ENCODE peak calls at places on chromosomes 13 and 19, in seven cellular contexts. S is OCI-LY7, D is GM23248, Z is PC-3, U is Karpas-422, J is GM23338, B is PC-9. G is an unnamed sample. For H3K9me2, the result is how much of the 10 kb centered on the place peaks cover.

GRCh38 chr13:113835461-113836274 is 28.2 kb downstream of the GAS6 start:
- DNase-seq in B (no peak), Z (peak), D (peak), J (no peak), U (no peak), S (no peak), G (peak)

GRCh38 chr13:39185326-39185725 is 147.1 kb downstream of the NHLRC3 start:
- DNase-seq in J (no peak), D (peak), S (no peak), Z (no peak), U (no peak), B (no peak), G (no peak)

GRCh38 chr13:73683746-73684145 is 450.5 kb downstream of the KLF12 start:
- DNase-seq in U (no peak), B (no peak), S (no peak), Z (no peak), D (no peak), J (no peak), G (no peak)

GRCh38 chr19:805161-805561 is 7.9 kb downstream of the PTBP1 start:
- DNase-seq in Z (no peak), S (no peak), D (no peak), J (no peak), U (no peak), B (no peak), G (no peak)

GRCh38 chr19:3041756-3042517 is 12.9 kb upstream of the TLE2 start:
- DNase-seq in D (no peak), J (peak), Z (no peak), S (no peak), B (no peak), U (no peak), G (peak)

GRCh38 chr19:4983346-4984105 is 14.6 kb downstream of the KDM4B start:
- DNase-seq in D (no peak), J (no peak), Z (no peak), U (no peak), B (no peak), S (no peak), G (no peak)

GRCh38 chr13:66673401-66673800 is 556.7 kb downstream of the PCDH9 start:
- DNase-seq in U (no peak), D (peak), S (no peak), Z (no peak), B (no peak), J (no peak), G (no peak)

GRCh38 chr13:21909331-21909730 is 238.5 kb downstream of the FGF9 start:
- DNase-seq in U (no peak), J (no peak), D (no peak), S (no peak), Z (peak), B (no peak), G (no peak)

GRCh38 chr13:94677799-94678198 is 34.5 kb downstream of the SOX21 start:
- DNase-seq in S (no peak), J (peak), Z (no peak), U (no peak), D (no peak), B (no peak), G (no peak)

GRCh38 chr19:7426986-7427385 is 61.8 kb downstream of the PEX11G start:
- DNase-seq in D (no peak), B (no peak), U (no peak), J (no peak), Z (no peak), S (no peak), G (no peak)

GRCh38 chr13:75798353-75799245 is 162.5 kb downstream of the LMO7 start:
- DNase-seq in D (peak), B (no peak), J (no peak), S (no peak), U (no peak), Z (peak), G (peak)

GRCh38 chr19:50894478-50895356 is 16.5 kb downstream of the KLK4 start:
- DNase-seq in U (no peak), D (peak), Z (no peak), S (peak), B (no peak), J (no peak), G (no peak)

GRCh38 chr13:64278493-64278892 is 2862.8 kb upstream of the PCDH20 start:
- DNase-seq in S (no peak), D (peak), J (no peak), Z (peak), U (no peak), B (peak), G (no peak)

GRCh38 chr13:47033216-47033615 is 136.4 kb upstream of the HTR2A start:
- DNase-seq in J (no peak), U (no peak), D (peak), Z (peak), B (no peak), S (no peak), G (no peak)

GRCh38 chr13:47039106-47039505 is 142.3 kb upstream of the HTR2A start:
- DNase-seq in J (no peak), B (no peak), Z (peak), U (no peak), S (no peak), D (peak), G (no peak)

GRCh38 chr13:47036291-47037008 is 139.6 kb upstream of the HTR2A start:
- DNase-seq in S (peak), J (peak), Z (no peak), B (no peak), U (no peak), D (no peak), G (no peak)

DNA sequence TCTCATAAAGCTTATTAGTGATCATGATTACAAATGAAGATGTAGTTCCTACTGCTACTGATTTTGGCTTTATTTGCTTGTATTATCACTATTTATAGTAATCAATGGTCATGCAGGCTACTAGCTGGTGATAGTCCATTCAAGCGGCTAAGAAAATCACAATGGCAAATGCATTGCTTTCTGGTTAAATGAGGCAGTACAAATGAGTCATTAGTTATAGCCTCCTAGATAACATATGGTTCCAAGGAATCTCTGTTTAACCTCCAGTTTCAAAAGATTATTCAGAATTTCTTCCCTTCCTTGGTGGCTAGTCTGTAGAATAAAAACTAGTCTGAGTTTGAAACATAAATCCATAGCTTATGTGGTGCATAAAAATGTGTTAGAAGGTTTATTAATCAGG is 141.3 kb upstream of the HTR2A start:
- DNase-seq in D (peak), U (no peak), J (no peak), S (no peak), B (no peak), Z (no peak), G (no peak)
- H3K4me2 ChIP-seq in D (no peak), U (no peak), J (no peak), S (no peak), B (no peak), Z (peak), G (no peak)

GRCh38 chr19:29873801-29874575 is 62.2 kb downstream of the CCNE1 start:
- DNase-seq in J (no peak), U (peak), B (no peak), S (no peak), D (no peak), Z (no peak), G (no peak)
- H3K9me2 ChIP-seq in J (under half), U (under half), B (under half), S (under half), D (under half), Z (under half), G (under half)

DNA sequence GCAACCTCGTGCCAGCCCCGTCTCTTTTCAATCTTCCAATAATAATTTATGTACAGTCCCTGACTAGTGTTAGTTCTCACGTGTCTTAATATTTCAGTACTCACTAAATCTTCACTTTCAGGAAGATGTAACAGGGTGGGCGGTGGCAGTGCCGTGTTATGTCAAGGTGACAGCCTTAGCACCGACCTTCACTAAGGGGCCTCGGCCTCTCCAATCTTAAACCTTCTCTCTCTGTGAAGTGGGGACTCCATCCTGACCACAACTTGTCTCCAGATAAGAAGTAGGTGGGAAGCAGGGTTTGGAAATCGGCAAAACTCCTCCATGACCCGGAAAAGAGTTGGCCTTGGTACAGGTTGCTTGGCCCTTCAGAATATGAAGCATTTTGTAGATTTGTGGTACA is 1.8 kb downstream of the RPS19 start:
- DNase-seq in B (no peak), Z (no peak), S (no peak), D (no peak), J (no peak), U (no peak), G (no peak)
- H3K4me2 ChIP-seq in B (peak), Z (peak), S (peak), D (peak), J (peak), U (peak), G (peak)

DNA sequence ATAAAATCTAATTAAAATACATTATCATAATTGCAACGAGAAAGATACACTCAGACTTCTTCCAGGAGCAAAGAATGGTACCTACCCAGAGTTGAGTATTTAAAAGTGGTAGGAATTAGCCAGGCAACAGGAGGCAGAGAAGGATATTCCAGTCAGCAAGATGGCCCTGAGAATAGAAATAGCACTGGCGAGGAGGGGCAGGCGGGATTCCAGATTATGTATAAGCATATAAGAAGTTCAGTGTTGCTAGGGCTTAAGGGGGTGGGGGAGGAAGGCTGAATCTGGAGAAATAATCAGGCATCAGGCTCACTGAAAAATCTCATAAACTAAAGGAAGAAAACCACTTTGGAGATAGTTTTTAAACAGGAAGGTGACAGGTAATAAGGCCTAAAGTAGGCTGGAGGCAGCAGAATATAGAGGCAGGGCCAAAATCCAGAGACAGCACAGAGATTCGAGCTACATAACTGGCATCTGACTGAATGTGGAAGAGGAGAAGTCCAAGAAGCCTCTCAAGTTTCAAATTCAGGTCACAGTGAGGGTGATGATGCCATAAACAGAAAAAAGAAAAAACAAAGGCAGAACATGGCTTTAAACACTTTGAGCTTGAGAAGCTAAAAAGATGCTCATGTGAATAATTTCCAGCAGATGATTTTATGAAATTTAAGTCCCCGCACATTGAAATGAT is 7.5 kb downstream of the KPNA3 start:
- DNase-seq in J (no peak), D (peak), Z (no peak), B (no peak), S (no peak), U (no peak), G (no peak)
- H3K9me2 ChIP-seq in J (under half), D (under half), Z (under half), B (under half), S (under half), U (under half), G (under half)

GRCh38 chr13:23718916-23719470 is 148.8 kb downstream of the TNFRSF19 start:
- DNase-seq in B (no peak), S (no peak), D (no peak), Z (peak), J (no peak), U (no peak), G (no peak)
- H3K4me2 ChIP-seq in B (no peak), S (no peak), D (no peak), Z (peak), J (no peak), U (no peak), G (no peak)

GRCh38 chr13:84137292-84137691 is 255.0 kb upstream of the SLITRK1 start:
- DNase-seq in U (no peak), Z (no peak), S (no peak), B (no peak), D (no peak), J (no peak), G (no peak)
- H3K9me2 ChIP-seq in U (under half), Z (under half), S (under half), B (under half), D (under half), J (under half), G (under half)

GRCh38 chr13:24214528-24214927 is 54.0 kb downstream of the SPATA13 start:
- DNase-seq in S (peak), Z (no peak), B (no peak), J (no peak), U (peak), D (no peak), G (no peak)
- H3K4me2 ChIP-seq in S (peak), Z (no peak), B (no peak), J (no peak), U (peak), D (no peak), G (no peak)

DNA sequence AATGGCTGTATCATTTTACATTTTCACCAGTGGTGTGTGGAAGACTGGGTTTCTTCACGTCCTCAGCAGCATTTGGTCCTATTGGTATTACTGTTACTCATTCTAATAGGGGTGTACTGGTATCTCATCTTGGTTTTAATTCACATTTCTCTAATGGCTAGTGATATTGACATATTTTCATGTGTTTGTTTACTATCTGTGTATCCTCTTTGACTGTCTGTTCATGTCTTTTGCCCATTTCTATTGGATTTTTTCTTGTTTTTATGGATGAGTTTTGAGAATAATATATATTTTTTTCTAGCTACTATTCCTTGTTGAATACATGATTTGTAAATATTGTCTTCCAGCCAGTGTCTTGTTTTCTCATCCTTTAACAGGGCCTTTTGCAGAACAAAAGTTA is 13.8 kb downstream of the IFNL2 start:
- DNase-seq in D (no peak), J (no peak), B (no peak), U (no peak), S (no peak), Z (no peak), G (no peak)
- H3K9me2 ChIP-seq in D (under half), J (under half), B (under half), U (under half), S (under half), Z (under half), G (under half)

GRCh38 chr13:34038326-34039068 is 220.5 kb downstream of the RFC3 start:
- DNase-seq in Z (no peak), D (no peak), U (peak), B (no peak), J (no peak), S (peak), G (no peak)
- H3K4me2 ChIP-seq in Z (peak), D (no peak), U (peak), B (no peak), J (no peak), S (peak), G (no peak)